ENCODE peak calls at places on chromosomes 5 and 9, in five cellular contexts. H is A549, P is GM10248, W is sigmoid colon, G is AG10803. L is an unnamed sample.
A peak's percentile ranks its signal among the peaks of the same experiment; 100 is the strongest.

GRCh38 chr9:127158995-127159801 is 36.8 kb upstream of the ANGPTL2 start:
- DNase-seq in P (no peak), H (peak; percentile 74), W (peak; percentile 92), G (peak; percentile 87), L (no peak)

GRCh38 chr9:19988281-19988680 is 199.4 kb upstream of the SLC24A2 start:
- DNase-seq in W (no peak), P (no peak), H (no peak), G (no peak), L (no peak)

GRCh38 chr5:138077064-138077696 is 6.7 kb upstream of the WNT8A start:
- DNase-seq in W (peak; percentile 77), P (peak; percentile 63), H (peak; percentile 73), G (peak; percentile 62), L (peak; percentile 73)

GRCh38 chr9:11973011-11973410 is 720.2 kb upstream of the TYRP1 start:
- DNase-seq in H (no peak), W (no peak), P (no peak), G (no peak), L (no peak)

GRCh38 chr5:41154491-41154890 is 58.8 kb downstream of the C6 start:
- DNase-seq in P (no peak), G (peak; percentile 17), W (no peak), H (no peak), L (no peak)

GRCh38 chr9:123763910-123764588 is 165.9 kb downstream of the DENND1A start:
- DNase-seq in W (no peak), H (peak; percentile 5), G (peak; percentile 82), P (no peak), L (no peak)

GRCh38 chr9:121359358-121360294 is 10.4 kb downstream of the STOM start:
- DNase-seq in G (peak; percentile 68), W (no peak), H (no peak), P (no peak), L (no peak)

GRCh38 chr9:126965541-126966428 is 51.2 kb downstream of the RALGPS1 start:
- DNase-seq in G (peak; percentile 58), P (peak; percentile 67), W (peak; percentile 74), H (peak; percentile 67), L (peak; percentile 63)

GRCh38 chr9:130501645-130502044 is 56.9 kb downstream of the ASS1 start:
- DNase-seq in P (no peak), G (no peak), H (peak; percentile 18), W (no peak), L (no peak)

DNA sequence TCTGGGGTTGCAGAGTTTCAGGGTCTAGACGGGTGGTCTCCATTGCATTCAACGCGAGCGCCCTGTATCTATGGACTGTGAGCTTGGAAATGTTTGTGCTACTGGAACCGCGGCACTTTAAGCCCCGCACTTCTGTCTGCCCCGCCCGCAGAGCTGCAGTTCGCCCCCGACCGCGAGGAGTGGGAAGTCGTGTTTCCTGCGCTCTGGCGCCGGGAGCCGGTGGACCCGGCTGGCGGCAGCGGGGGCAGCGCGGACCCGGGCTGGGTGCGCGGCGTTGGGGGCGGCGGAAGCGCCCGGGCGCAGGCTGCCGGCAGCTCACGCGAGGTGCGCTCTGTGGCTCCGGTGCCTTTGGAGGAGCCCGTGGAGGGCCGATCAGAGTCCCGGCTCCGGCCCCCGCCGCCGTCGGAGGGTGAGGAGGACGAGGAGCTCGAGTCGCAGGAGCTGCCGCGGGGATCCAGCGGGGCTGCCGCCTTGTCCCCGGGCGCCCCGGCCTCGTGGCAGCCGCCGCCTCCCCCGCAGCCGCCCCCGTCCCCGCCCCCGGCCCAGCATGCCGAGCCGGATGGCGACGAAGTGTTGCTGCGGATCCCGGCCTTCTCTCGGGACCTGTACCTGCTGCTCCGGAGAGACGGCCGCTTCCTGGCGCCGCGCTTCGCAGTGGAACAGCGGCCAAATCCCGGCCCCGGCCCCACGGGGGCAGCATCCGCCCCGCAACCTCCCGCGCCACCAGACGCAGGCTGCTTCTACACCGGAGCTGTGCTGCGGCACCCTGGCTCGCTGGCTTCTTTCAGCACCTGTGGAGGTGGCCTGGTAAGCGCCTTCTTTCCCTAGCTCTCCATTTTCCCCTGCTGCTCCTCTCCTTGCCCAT is 1.1 kb downstream of the ADAMTS19 start:
- DNase-seq in W (peak; percentile 63), P (peak; percentile 40), G (no peak), H (peak; percentile 23), L (peak; percentile 49)
- TF ChIP-seq CTCF in W (no peak), P (no peak), G (no peak), H (peak; percentile 18), L (peak; percentile 35)

DNA sequence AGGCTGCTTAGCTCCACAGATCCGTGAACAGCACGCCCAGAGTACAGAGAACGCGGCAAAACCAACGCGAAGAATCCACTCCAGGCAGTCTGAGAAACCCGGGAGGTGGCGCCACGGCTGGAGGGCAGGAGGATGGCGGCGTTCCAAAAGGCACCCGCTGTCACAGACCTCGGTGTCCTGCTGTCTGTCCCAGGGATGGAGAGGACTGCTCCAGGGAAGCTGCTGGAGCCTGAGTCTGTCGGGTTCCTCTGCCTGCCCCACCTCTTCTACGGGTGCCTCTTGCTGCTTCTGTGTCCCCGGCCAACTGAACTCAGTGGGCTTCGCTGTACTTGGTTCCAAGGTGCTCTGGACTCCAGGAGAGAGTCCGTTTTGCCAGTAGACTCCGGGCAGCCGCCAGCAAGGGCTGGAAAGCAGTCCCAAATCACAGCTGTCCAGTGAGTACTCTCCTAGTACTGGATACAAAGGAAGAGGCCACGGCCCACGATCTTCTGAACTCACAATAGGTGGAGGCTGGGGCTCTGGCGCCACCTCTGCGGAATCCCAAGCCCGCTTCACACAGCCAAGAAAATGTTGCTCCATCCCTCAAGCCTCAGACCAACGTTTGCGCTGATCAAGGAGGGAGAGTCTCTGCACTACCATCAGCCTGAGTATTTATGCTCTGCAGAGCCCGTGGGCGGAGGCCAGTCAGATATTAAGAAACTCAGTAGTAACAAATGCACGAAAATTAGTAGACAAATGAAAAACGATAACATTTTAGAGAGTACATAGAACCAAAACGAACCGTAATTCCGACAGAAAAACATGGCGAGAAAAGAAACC is 442 bp downstream of the ANXA2R start:
- DNase-seq in W (peak; percentile 86), P (no peak), G (peak; percentile 87), H (peak; percentile 88), L (no peak)
- TF ChIP-seq CTCF in W (no peak), P (peak; percentile 42), G (peak; percentile 30), H (peak; percentile 14), L (peak; percentile 43)

GRCh38 chr5:56314536-56314935 is 81.4 kb upstream of the ANKRD55 start:
- DNase-seq in H (peak; percentile 40), P (peak; percentile 29), W (no peak), G (no peak), L (peak; percentile 58)
- TF ChIP-seq CTCF in H (peak; percentile 56), P (peak; percentile 61), W (no peak), G (peak; percentile 38), L (peak; percentile 75)

GRCh38 chr5:54894957-54895815 is 90.2 kb downstream of the ESM1 start:
- DNase-seq in P (no peak), W (no peak), H (no peak), G (no peak), L (no peak)

GRCh38 chr5:54900906-54901725 is 84.3 kb downstream of the ESM1 start:
- DNase-seq in H (no peak), G (peak; percentile 87), W (peak; percentile 89), P (no peak), L (no peak)

GRCh38 chr5:54897001-54897400 is 88.4 kb downstream of the ESM1 start:
- DNase-seq in H (no peak), W (no peak), P (no peak), G (no peak), L (no peak)

GRCh38 chr5:54895816-54896341 is 89.5 kb downstream of the ESM1 start:
- DNase-seq in G (peak; percentile 74), W (no peak), P (no peak), H (peak; percentile 49), L (no peak)
- TF ChIP-seq CTCF in G (peak; percentile 77), W (peak; percentile 12), P (no peak), H (peak; percentile 52), L (peak; percentile 26)

GRCh38 chr5:122701640-122702523 is 73.0 kb upstream of the SNX2 start:
- DNase-seq in G (no peak), W (no peak), P (peak; percentile 50), H (no peak), L (peak; percentile 40)

GRCh38 chr5:122703214-122703613 is 71.7 kb upstream of the SNX2 start:
- DNase-seq in G (no peak), H (no peak), P (no peak), W (no peak), L (no peak)

GRCh38 chr5:122699226-122699625 is 75.7 kb upstream of the SNX2 start:
- DNase-seq in P (no peak), H (no peak), W (no peak), G (peak; percentile 17), L (no peak)

GRCh38 chr5:122704247-122705036 is 70.4 kb upstream of the SNX2 start:
- DNase-seq in W (no peak), H (peak; percentile 55), G (peak; percentile 72), P (no peak), L (no peak)

GRCh38 chr5:122702524-122702875 is 72.4 kb upstream of the SNX2 start:
- DNase-seq in G (no peak), W (no peak), H (no peak), P (no peak), L (no peak)
- TF ChIP-seq CTCF in G (no peak), W (no peak), H (no peak), P (no peak), L (no peak)

GRCh38 chr5:2207966-2208544 is 325.3 kb upstream of the IRX4 start:
- DNase-seq in P (no peak), G (peak; percentile 4), H (peak; percentile 34), W (no peak), L (no peak)
- TF ChIP-seq CTCF in P (no peak), G (peak; percentile 28), H (peak; percentile 29), W (no peak), L (no peak)

GRCh38 chr5:149902177-149902576 is 42.4 kb downstream of the PDE6A start:
- DNase-seq in G (no peak), W (no peak), P (no peak), H (peak; percentile 21), L (no peak)
- TF ChIP-seq CTCF in G (peak; percentile 17), W (no peak), P (no peak), H (no peak), L (no peak)

DNA sequence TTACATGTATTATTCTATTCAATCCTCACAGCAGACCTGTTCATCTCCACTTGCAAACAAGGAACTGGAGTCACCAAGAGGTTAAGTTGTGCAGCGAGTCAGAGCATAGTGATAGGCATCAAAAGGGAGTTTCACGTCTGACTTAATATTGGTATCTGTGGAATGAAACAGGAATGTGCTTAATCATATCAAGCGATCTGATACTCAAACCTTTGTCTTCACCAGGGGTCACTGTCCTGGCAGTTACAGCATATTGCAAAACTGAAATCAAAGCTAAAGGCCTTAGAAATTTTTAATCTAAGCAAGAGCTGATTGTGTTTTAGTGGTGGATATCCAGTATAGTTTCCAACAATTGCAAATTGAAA is 271.6 kb downstream of the PLK2 start:
- DNase-seq in G (peak; percentile 78), H (peak; percentile 98), P (no peak), W (no peak), L (no peak)
- TF ChIP-seq CTCF in G (peak; percentile 36), H (peak; percentile 33), P (no peak), W (no peak), L (no peak)

DNA sequence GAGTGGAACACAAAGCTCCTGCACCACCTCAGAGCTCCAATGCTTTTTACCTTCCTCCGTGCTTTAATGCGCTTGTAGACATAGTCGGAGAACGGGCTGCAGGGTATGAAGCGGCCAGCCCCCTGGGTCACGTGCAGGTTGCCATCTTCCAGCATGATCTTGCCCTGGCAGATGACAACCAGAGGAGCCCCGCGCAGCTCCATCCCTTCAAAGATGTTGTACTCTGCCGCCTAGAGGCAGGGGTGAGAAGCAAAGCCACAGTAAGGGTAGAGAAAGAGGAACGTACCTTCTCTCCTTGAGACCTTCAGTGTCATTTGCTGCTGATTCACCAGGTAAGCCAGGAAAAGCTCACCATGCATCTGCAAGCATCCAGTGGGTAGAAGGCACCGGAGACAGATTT is 112.3 kb downstream of the DPYSL3 start:
- DNase-seq in H (peak; percentile 23), G (no peak), P (no peak), W (no peak), L (no peak)
- TF ChIP-seq CTCF in H (no peak), G (no peak), P (no peak), W (no peak), L (no peak)

GRCh38 chr5:8650197-8650596 is 781.2 kb downstream of the MTRR start:
- DNase-seq in W (no peak), H (no peak), G (peak; percentile 12), P (no peak), L (no peak)
- TF ChIP-seq CTCF in W (no peak), H (no peak), G (no peak), P (no peak), L (no peak)

L was measured in GM13977.